ENCODE peak calls at places on chromosomes 2 and 18, in seven cellular contexts. One of them, this sample, is unnamed.

GRCh38 chr2:143263045-143263625 is 133.9 kb downstream of the ARHGAP15 start:
- DNase-seq in IMR-90: no peak
- DNase-seq in H9: peak
- DNase-seq in mesendoderm: peak
- DNase-seq in mesenchymal stem cell: no peak
- DNase-seq in trophoblast cell: no peak
- DNase-seq in H1: no peak
- DNase-seq in this sample: no peak

GRCh38 chr2:35803133-35803532 is 552.4 kb upstream of the CRIM1 start:
- DNase-seq in IMR-90: no peak
- DNase-seq in H9: no peak
- DNase-seq in mesendoderm: no peak
- DNase-seq in mesenchymal stem cell: no peak
- DNase-seq in trophoblast cell: no peak
- DNase-seq in H1: no peak
- DNase-seq in this sample: no peak

GRCh38 chr2:62660582-62661262 is 44.8 kb upstream of the EHBP1 start:
- DNase-seq in IMR-90: peak
- DNase-seq in H9: no peak
- DNase-seq in mesendoderm: no peak
- DNase-seq in mesenchymal stem cell: peak
- DNase-seq in trophoblast cell: peak
- DNase-seq in H1: no peak
- DNase-seq in this sample: no peak

GRCh38 chr2:196249860-196250259 is 78.5 kb upstream of the STK17B start:
- DNase-seq in IMR-90: peak
- DNase-seq in H9: no peak
- DNase-seq in mesendoderm: no peak
- DNase-seq in mesenchymal stem cell: peak
- DNase-seq in trophoblast cell: no peak
- DNase-seq in H1: no peak
- DNase-seq in this sample: no peak

GRCh38 chr18:6009751-6010150 is 114.4 kb upstream of the TMEM200C start:
- DNase-seq in IMR-90: peak
- DNase-seq in H9: no peak
- DNase-seq in mesendoderm: no peak
- DNase-seq in mesenchymal stem cell: peak
- DNase-seq in trophoblast cell: no peak
- DNase-seq in H1: no peak
- DNase-seq in this sample: no peak

GRCh38 chr2:205129531-205129930 is 552.8 kb upstream of the NRP2 start:
- DNase-seq in IMR-90: no peak
- DNase-seq in H9: no peak
- DNase-seq in mesendoderm: no peak
- DNase-seq in mesenchymal stem cell: peak
- DNase-seq in trophoblast cell: no peak
- DNase-seq in H1: no peak
- DNase-seq in this sample: no peak

GRCh38 chr2:233400961-233401360 is 46.7 kb downstream of the DGKD start:
- DNase-seq in IMR-90: no peak
- DNase-seq in H9: no peak
- DNase-seq in mesendoderm: no peak
- DNase-seq in mesenchymal stem cell: no peak
- DNase-seq in trophoblast cell: no peak
- DNase-seq in H1: no peak
- DNase-seq in this sample: no peak

GRCh38 chr2:240894836-240895558 is 959 bp downstream of the MAB21L4 start:
- DNase-seq in IMR-90: no peak
- DNase-seq in H9: no peak
- DNase-seq in mesendoderm: no peak
- DNase-seq in mesenchymal stem cell: no peak
- DNase-seq in trophoblast cell: no peak
- DNase-seq in H1: no peak
- DNase-seq in this sample: no peak

GRCh38 chr18:25880441-25880840 is 210.0 kb downstream of the SS18 start:
- DNase-seq in IMR-90: no peak
- DNase-seq in H9: no peak
- DNase-seq in mesendoderm: no peak
- DNase-seq in mesenchymal stem cell: no peak
- DNase-seq in trophoblast cell: no peak
- DNase-seq in H1: no peak
- DNase-seq in this sample: no peak

GRCh38 chr2:189013677-189014380 is 39.7 kb downstream of the COL3A1 start:
- DNase-seq in IMR-90: peak
- DNase-seq in H9: no peak
- DNase-seq in mesendoderm: no peak
- DNase-seq in mesenchymal stem cell: peak
- DNase-seq in trophoblast cell: no peak
- DNase-seq in H1: no peak
- DNase-seq in this sample: no peak

GRCh38 chr2:223270538-223270937 is 218.5 kb downstream of the KCNE4 start:
- DNase-seq in IMR-90: no peak
- DNase-seq in H9: no peak
- DNase-seq in mesendoderm: no peak
- DNase-seq in mesenchymal stem cell: no peak
- DNase-seq in trophoblast cell: no peak
- DNase-seq in H1: no peak
- DNase-seq in this sample: no peak

GRCh38 chr2:207534390-207534789 is 4.6 kb downstream of the CREB1 start:
- DNase-seq in IMR-90: no peak
- DNase-seq in H9: no peak
- DNase-seq in mesendoderm: no peak
- DNase-seq in mesenchymal stem cell: no peak
- DNase-seq in trophoblast cell: no peak
- DNase-seq in H1: no peak
- DNase-seq in this sample: no peak

GRCh38 chr18:32879497-32879896 is 106.7 kb upstream of the KLHL14 start:
- DNase-seq in IMR-90: no peak
- DNase-seq in H9: no peak
- DNase-seq in mesendoderm: peak
- DNase-seq in mesenchymal stem cell: no peak
- DNase-seq in trophoblast cell: no peak
- DNase-seq in H1: no peak
- DNase-seq in this sample: peak

GRCh38 chr2:113141451-113141850 is 14.1 kb downstream of the IL1RN start:
- DNase-seq in IMR-90: no peak
- DNase-seq in H9: no peak
- DNase-seq in mesendoderm: no peak
- DNase-seq in mesenchymal stem cell: no peak
- DNase-seq in trophoblast cell: no peak
- DNase-seq in H1: no peak
- DNase-seq in this sample: no peak

GRCh38 chr18:22322251-22322691 is 95.4 kb downstream of the CTAGE1 start:
- DNase-seq in IMR-90: no peak
- DNase-seq in H9: no peak
- DNase-seq in mesendoderm: no peak
- DNase-seq in mesenchymal stem cell: no peak
- DNase-seq in trophoblast cell: no peak
- DNase-seq in H1: no peak
- DNase-seq in this sample: no peak

GRCh38 chr18:32326450-32327309 is 136.8 kb downstream of the MEP1B start:
- DNase-seq in IMR-90: peak
- DNase-seq in H9: no peak
- DNase-seq in mesendoderm: no peak
- DNase-seq in mesenchymal stem cell: peak
- DNase-seq in trophoblast cell: no peak
- DNase-seq in H1: no peak
- DNase-seq in this sample: no peak

GRCh38 chr2:42673989-42674564 is 89.9 kb downstream of the OXER1 start:
- DNase-seq in IMR-90: no peak
- DNase-seq in H9: no peak
- DNase-seq in mesendoderm: no peak
- DNase-seq in mesenchymal stem cell: no peak
- DNase-seq in trophoblast cell: no peak
- DNase-seq in H1: no peak
- DNase-seq in this sample: no peak

GRCh38 chr2:2183135-2183534 is 147.9 kb downstream of the MYT1L start:
- DNase-seq in IMR-90: no peak
- DNase-seq in H9: no peak
- DNase-seq in mesendoderm: no peak
- DNase-seq in mesenchymal stem cell: no peak
- DNase-seq in trophoblast cell: no peak
- DNase-seq in H1: no peak
- DNase-seq in this sample: no peak

GRCh38 chr18:59851784-59852399 is 47.9 kb upstream of the PMAIP1 start:
- DNase-seq in IMR-90: no peak
- DNase-seq in H9: no peak
- DNase-seq in mesendoderm: no peak
- DNase-seq in mesenchymal stem cell: no peak
- DNase-seq in trophoblast cell: no peak
- DNase-seq in H1: no peak
- DNase-seq in this sample: no peak

GRCh38 chr2:113806217-113806913 is 49.9 kb upstream of the SLC35F5 start:
- DNase-seq in IMR-90: no peak
- DNase-seq in H9: no peak
- DNase-seq in mesendoderm: peak
- DNase-seq in mesenchymal stem cell: no peak
- DNase-seq in trophoblast cell: peak
- DNase-seq in H1: no peak
- DNase-seq in this sample: no peak

GRCh38 chr2:225310745-225311144 is 88.8 kb upstream of the NYAP2 start:
- DNase-seq in IMR-90: no peak
- DNase-seq in H9: no peak
- DNase-seq in mesendoderm: no peak
- DNase-seq in mesenchymal stem cell: no peak
- DNase-seq in trophoblast cell: no peak
- DNase-seq in H1: no peak
- DNase-seq in this sample: no peak

GRCh38 chr18:49933530-49933929 is 120.2 kb upstream of the ACAA2 start:
- DNase-seq in IMR-90: peak
- DNase-seq in H9: no peak
- DNase-seq in mesendoderm: no peak
- DNase-seq in mesenchymal stem cell: peak
- DNase-seq in trophoblast cell: no peak
- DNase-seq in H1: no peak
- DNase-seq in this sample: no peak

GRCh38 chr2:223042704-223043118 is 9.3 kb upstream of the KCNE4 start:
- DNase-seq in IMR-90: peak
- DNase-seq in H9: no peak
- DNase-seq in mesendoderm: no peak
- DNase-seq in mesenchymal stem cell: peak
- DNase-seq in trophoblast cell: no peak
- DNase-seq in H1: no peak
- DNase-seq in this sample: no peak

GRCh38 chr2:241001413-241002274 is 3.2 kb downstream of the SNED1 start:
- DNase-seq in IMR-90: no peak
- DNase-seq in H9: peak
- DNase-seq in mesendoderm: no peak
- DNase-seq in mesenchymal stem cell: no peak
- DNase-seq in trophoblast cell: no peak
- DNase-seq in H1: no peak
- DNase-seq in this sample: no peak

GRCh38 chr2:173075781-173076556 is at the start of gene MAP3K20:
- DNase-seq in IMR-90: peak
- DNase-seq in H9: peak
- DNase-seq in mesendoderm: peak
- DNase-seq in mesenchymal stem cell: peak
- DNase-seq in trophoblast cell: peak
- DNase-seq in H1: no peak
- DNase-seq in this sample: peak

GRCh38 chr2:84383271-84383670 is 75.8 kb downstream of the SUCLG1 start:
- DNase-seq in IMR-90: no peak
- DNase-seq in H9: no peak
- DNase-seq in mesendoderm: no peak
- DNase-seq in mesenchymal stem cell: no peak
- DNase-seq in trophoblast cell: no peak
- DNase-seq in H1: no peak
- DNase-seq in this sample: no peak
- H3K18ac ChIP-seq in IMR-90: no peak
- H3K18ac ChIP-seq in H9: no peak
- H3K18ac ChIP-seq in mesendoderm: no peak
- H3K18ac ChIP-seq in mesenchymal stem cell: no peak
- H3K18ac ChIP-seq in trophoblast cell: no peak
- H3K18ac ChIP-seq in H1: no peak
- H3K18ac ChIP-seq in this sample: no peak

DNA sequence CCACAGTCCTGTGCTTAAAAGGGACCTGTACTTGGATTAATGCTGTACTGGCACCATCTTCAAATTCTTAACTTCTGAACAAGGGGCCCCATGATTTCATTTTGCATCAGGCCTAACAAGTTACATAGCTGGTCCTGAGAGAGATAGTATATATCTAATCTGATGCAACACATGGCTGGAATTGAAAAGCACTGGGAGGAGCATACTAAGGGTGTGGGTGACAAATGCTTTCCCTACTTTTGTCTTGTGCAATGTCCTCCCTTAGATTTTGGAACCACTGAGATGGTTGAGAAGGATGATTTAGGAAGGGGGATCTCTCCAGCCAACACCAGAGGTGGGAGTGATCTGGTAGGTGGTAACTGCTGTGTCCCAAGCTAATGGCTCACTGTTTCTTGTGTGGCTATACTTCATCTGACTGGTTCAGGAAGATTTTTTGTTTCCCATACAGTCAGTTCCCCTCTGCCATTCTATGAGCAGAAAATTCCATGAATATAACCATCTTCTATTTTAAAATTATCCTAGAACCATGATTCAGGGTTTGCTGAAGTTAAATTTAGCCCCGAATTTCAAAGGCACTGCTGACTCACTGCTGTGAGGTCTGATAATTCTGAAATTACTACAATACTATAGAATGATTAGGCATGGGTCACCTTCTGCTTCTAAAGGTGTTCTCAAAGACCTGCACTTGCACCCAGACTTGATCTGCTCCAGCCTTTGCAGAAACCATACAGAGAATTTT is 108.3 kb upstream of the NCKAP5 start:
- DNase-seq in IMR-90: peak
- DNase-seq in H9: no peak
- DNase-seq in mesendoderm: peak
- DNase-seq in mesenchymal stem cell: peak
- DNase-seq in trophoblast cell: no peak
- DNase-seq in H1: no peak
- DNase-seq in this sample: no peak
- H3K18ac ChIP-seq in IMR-90: peak
- H3K18ac ChIP-seq in H9: no peak
- H3K18ac ChIP-seq in mesendoderm: no peak
- H3K18ac ChIP-seq in mesenchymal stem cell: no peak
- H3K18ac ChIP-seq in trophoblast cell: no peak
- H3K18ac ChIP-seq in H1: peak
- H3K18ac ChIP-seq in this sample: no peak

DNA sequence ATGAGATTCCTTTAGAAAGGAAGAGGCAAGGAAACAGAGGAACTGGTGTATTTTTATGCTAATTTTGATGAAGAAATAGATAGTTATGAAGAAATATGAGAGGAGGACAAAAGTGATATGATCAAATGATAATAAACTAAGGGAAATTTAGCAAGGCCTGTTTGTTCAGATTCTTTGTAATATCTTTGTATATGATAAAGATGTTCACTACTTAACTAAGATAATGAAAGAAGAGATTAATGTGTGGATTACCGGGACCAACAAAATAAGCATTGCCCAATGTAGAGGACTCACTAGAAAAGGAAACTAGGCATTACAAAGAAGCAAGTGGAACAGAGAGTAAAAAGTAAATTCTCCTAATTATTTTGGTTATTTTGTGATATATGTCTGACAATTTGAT is 99.0 kb upstream of the FIGN start:
- DNase-seq in IMR-90: no peak
- DNase-seq in H9: no peak
- DNase-seq in mesendoderm: no peak
- DNase-seq in mesenchymal stem cell: no peak
- DNase-seq in trophoblast cell: peak
- DNase-seq in H1: no peak
- DNase-seq in this sample: no peak
- H3K18ac ChIP-seq in IMR-90: no peak
- H3K18ac ChIP-seq in H9: no peak
- H3K18ac ChIP-seq in mesendoderm: no peak
- H3K18ac ChIP-seq in mesenchymal stem cell: no peak
- H3K18ac ChIP-seq in trophoblast cell: no peak
- H3K18ac ChIP-seq in H1: no peak
- H3K18ac ChIP-seq in this sample: no peak

GRCh38 chr2:31213063-31213882 is 4.0 kb downstream of the CAPN14 start:
- DNase-seq in IMR-90: no peak
- DNase-seq in H9: no peak
- DNase-seq in mesendoderm: peak
- DNase-seq in mesenchymal stem cell: peak
- DNase-seq in trophoblast cell: peak
- DNase-seq in H1: no peak
- DNase-seq in this sample: no peak
- H3K18ac ChIP-seq in IMR-90: no peak
- H3K18ac ChIP-seq in H9: no peak
- H3K18ac ChIP-seq in mesendoderm: no peak
- H3K18ac ChIP-seq in mesenchymal stem cell: no peak
- H3K18ac ChIP-seq in trophoblast cell: no peak
- H3K18ac ChIP-seq in H1: no peak
- H3K18ac ChIP-seq in this sample: no peak